ENCODE peak calls at places on chromosomes 5 and 9, in seven cellular contexts. U, T, K, C, R, V and H are unnamed samples.

GRCh38 chr5:165161204-165161603 is 1655.8 kb downstream of the MAT2B start:
- DNase-seq in U (no peak), T (peak), K (peak), C (no peak), R (no peak), V (no peak), H (no peak)

GRCh38 chr5:3310551-3311340 is 284.9 kb upstream of the IRX1 start:
- DNase-seq in U (no peak), T (peak), K (no peak), C (no peak), R (peak), V (no peak), H (no peak)

GRCh38 chr9:99192786-99193465 is 28.8 kb downstream of the ALG2 start:
- DNase-seq in U (no peak), T (peak), K (peak), C (peak), R (no peak), V (no peak), H (no peak)

GRCh38 chr5:137605377-137605776 is 106.3 kb upstream of the SPOCK1 start:
- DNase-seq in U (peak), T (peak), K (no peak), C (peak), R (no peak), V (no peak), H (peak)

GRCh38 chr9:8855046-8855445 is 1055.5 kb upstream of the DMAC1 start:
- DNase-seq in U (peak), T (peak), K (peak), C (no peak), R (no peak), V (no peak), H (no peak)

GRCh38 chr5:57316798-57317327 is 143.0 kb downstream of the GPBP1 start:
- DNase-seq in U (no peak), T (peak), K (peak), C (peak), R (no peak), V (peak), H (peak)

GRCh38 chr9:91417602-91418218 is 5.9 kb downstream of the NFIL3 start:
- DNase-seq in U (no peak), T (no peak), K (no peak), C (no peak), R (no peak), V (no peak), H (no peak)

GRCh38 chr5:80837679-80838078 is 122.5 kb upstream of the RASGRF2 start:
- DNase-seq in U (no peak), T (no peak), K (no peak), C (no peak), R (no peak), V (peak), H (no peak)

GRCh38 chr9:68895741-68896478 is 118.0 kb downstream of the PRKACG start:
- DNase-seq in U (no peak), T (no peak), K (no peak), C (no peak), R (no peak), V (no peak), H (no peak)

GRCh38 chr9:21413089-21414023 is 4.4 kb downstream of the IFNA8 start:
- DNase-seq in U (no peak), T (no peak), K (no peak), C (no peak), R (no peak), V (peak), H (no peak)

GRCh38 chr5:34510002-34510401 is 146.1 kb upstream of the RAI14 start:
- DNase-seq in U (no peak), T (no peak), K (no peak), C (no peak), R (no peak), V (no peak), H (no peak)

GRCh38 chr5:76402880-76403712 is at the start of gene IQGAP2:
- DNase-seq in U (no peak), T (peak), K (peak), C (no peak), R (no peak), V (peak), H (peak)

GRCh38 chr9:131697097-131697496 is 42.8 kb downstream of the RAPGEF1 start:
- DNase-seq in U (peak), T (peak), K (no peak), C (no peak), R (no peak), V (no peak), H (no peak)

GRCh38 chr9:37005517-37006140 is 28.4 kb downstream of the PAX5 start:
- DNase-seq in U (no peak), T (no peak), K (no peak), C (no peak), R (no peak), V (no peak), H (no peak)

GRCh38 chr9:14447103-14447502 is 133.2 kb upstream of the NFIB start:
- DNase-seq in U (no peak), T (no peak), K (no peak), C (no peak), R (no peak), V (no peak), H (no peak)

GRCh38 chr5:31854181-31854624 is 215.3 kb downstream of the PDZD2 start:
- DNase-seq in U (no peak), T (peak), K (no peak), C (no peak), R (no peak), V (no peak), H (no peak)

GRCh38 chr5:171308453-171309275 is at the start of gene TLX3:
- DNase-seq in U (peak), T (no peak), K (no peak), C (no peak), R (peak), V (no peak), H (no peak)

GRCh38 chr5:1254196-1254595 is 29.0 kb downstream of the SLC6A18 start:
- DNase-seq in U (no peak), T (no peak), K (no peak), C (no peak), R (no peak), V (no peak), H (no peak)

GRCh38 chr5:59542841-59543825 is 350.4 kb downstream of the PDE4D start:
- DNase-seq in U (no peak), T (peak), K (peak), C (no peak), R (no peak), V (peak), H (no peak)

GRCh38 chr9:116144038-116144437 is 9.6 kb upstream of the PAPPA start:
- DNase-seq in U (no peak), T (no peak), K (peak), C (peak), R (no peak), V (no peak), H (no peak)